ENCODE peak calls at places on chromosomes 1 and 21, in six cellular contexts. M, T, E, C, Y and F are unnamed samples.

GRCh38 chr1:48644950-48645605 is 131.6 kb downstream of the BEND5 start:
- DNase-seq in Y (no peak), E (no peak), T (no peak), M (no peak), C (no peak), F (no peak)

GRCh38 chr1:171663854-171664550 is 11.5 kb upstream of the MYOC start:
- DNase-seq in C (no peak), T (no peak), M (no peak), Y (no peak), E (no peak), F (no peak)

GRCh38 chr1:60118119-60118518 is 44.5 kb upstream of the C1orf87 start:
- DNase-seq in C (no peak), E (no peak), M (no peak), T (no peak), Y (no peak), F (no peak)

GRCh38 chr1:44305962-44306422 is 49.1 kb downstream of the ERI3 start:
- DNase-seq in E (no peak), M (no peak), T (no peak), C (no peak), Y (no peak), F (no peak)

GRCh38 chr1:43835141-43836021 is 98.2 kb upstream of the ARTN start:
- DNase-seq in Y (no peak), E (peak), C (no peak), T (peak), M (peak), F (peak)

GRCh38 chr1:94383966-94384408 is 34.2 kb upstream of the ABCD3 start:
- DNase-seq in M (no peak), C (peak), E (no peak), Y (peak), T (no peak), F (no peak)

GRCh38 chr1:234515411-234515810 is 36.4 kb upstream of the TARBP1 start:
- DNase-seq in E (no peak), M (no peak), C (no peak), T (no peak), Y (no peak), F (no peak)

GRCh38 chr1:223411309-223411708 is 18.1 kb downstream of the CCDC185 start:
- DNase-seq in T (no peak), M (no peak), E (no peak), C (no peak), Y (no peak), F (no peak)

GRCh38 chr1:54977938-54978337 is 2.5 kb upstream of the TMEM61 start:
- DNase-seq in M (no peak), C (no peak), E (no peak), Y (no peak), T (no peak), F (no peak)

GRCh38 chr21:43361493-43362296 is 65.2 kb downstream of the SIK1 start:
- DNase-seq in T (no peak), E (no peak), C (no peak), Y (peak), M (no peak), F (no peak)

GRCh38 chr1:162412002-162412401 is at the start of gene SH2D1B:
- DNase-seq in Y (no peak), M (peak), T (no peak), E (no peak), C (no peak), F (no peak)

GRCh38 chr1:219813344-219813743 is 115.0 kb downstream of the SLC30A10 start:
- DNase-seq in Y (no peak), C (no peak), T (no peak), M (no peak), E (no peak), F (no peak)

GRCh38 chr1:32221980-32222751 is at the start of the genes EIF3I and TMEM234:
- DNase-seq in Y (peak), E (no peak), C (peak), M (peak), T (peak), F (peak)

GRCh38 chr1:205711105-205712048 is 31.1 kb upstream of the SLC45A3 start:
- DNase-seq in T (peak), Y (peak), C (peak), M (peak), E (no peak), F (peak)

GRCh38 chr1:112449630-112449983 is 53.6 kb downstream of the CTTNBP2NL start:
- DNase-seq in M (no peak), T (no peak), E (no peak), C (no peak), Y (no peak), F (no peak)

GRCh38 chr1:152745289-152745704 is 12.5 kb upstream of the KPRP start:
- DNase-seq in C (peak), E (no peak), M (peak), T (no peak), Y (no peak), F (no peak)

GRCh38 chr1:205312866-205313680 is 8.5 kb downstream of the NUAK2 start:
- DNase-seq in C (no peak), T (no peak), M (no peak), Y (no peak), E (no peak), F (no peak)

GRCh38 chr1:225572422-225572821 is 80.5 kb downstream of the ENAH start:
- DNase-seq in T (no peak), M (no peak), E (no peak), C (no peak), Y (no peak), F (no peak)

GRCh38 chr1:244963231-244963826 is 99.0 kb upstream of the HNRNPU start:
- DNase-seq in E (no peak), Y (no peak), C (no peak), M (peak), T (no peak), F (no peak)

GRCh38 chr1:245823408-245824147 is 668.8 kb downstream of the KIF26B start:
- DNase-seq in E (no peak), Y (no peak), M (no peak), T (no peak), C (no peak), F (no peak)

GRCh38 chr21:43696214-43696613 is 22.7 kb upstream of the PDXK start:
- DNase-seq in T (no peak), M (no peak), E (no peak), C (no peak), Y (no peak), F (no peak)

GRCh38 chr21:17492415-17493168 is 20.3 kb upstream of the CXADR start:
- DNase-seq in Y (no peak), C (peak), T (no peak), M (no peak), E (no peak), F (no peak)

GRCh38 chr1:110130113-110130591 is 17.9 kb downstream of the UBL4B start:
- DNase-seq in Y (no peak), E (no peak), C (peak), M (no peak), T (no peak), F (no peak)

GRCh38 chr1:81158592-81158991 is 642.1 kb upstream of the ADGRL2 start:
- DNase-seq in E (no peak), M (no peak), Y (no peak), C (no peak), T (no peak), F (peak)
- TF ChIP-seq GABPA in E (no peak), M (no peak), Y (no peak), C (no peak), T (no peak), F (no peak)

GRCh38 chr1:199710974-199711373 is 316.5 kb upstream of the NR5A2 start:
- DNase-seq in T (no peak), Y (no peak), C (no peak), M (no peak), E (no peak), F (no peak)
- TF ChIP-seq CTCF in T (no peak), Y (no peak), C (no peak), M (no peak), E (no peak), F (no peak)

GRCh38 chr1:201582977-201583376 is 44.0 kb downstream of the NAV1 start:
- DNase-seq in Y (no peak), M (no peak), T (no peak), E (no peak), C (no peak), F (no peak)
- TF ChIP-seq GABPA in Y (no peak), M (no peak), T (no peak), E (no peak), C (no peak), F (no peak)

DNA sequence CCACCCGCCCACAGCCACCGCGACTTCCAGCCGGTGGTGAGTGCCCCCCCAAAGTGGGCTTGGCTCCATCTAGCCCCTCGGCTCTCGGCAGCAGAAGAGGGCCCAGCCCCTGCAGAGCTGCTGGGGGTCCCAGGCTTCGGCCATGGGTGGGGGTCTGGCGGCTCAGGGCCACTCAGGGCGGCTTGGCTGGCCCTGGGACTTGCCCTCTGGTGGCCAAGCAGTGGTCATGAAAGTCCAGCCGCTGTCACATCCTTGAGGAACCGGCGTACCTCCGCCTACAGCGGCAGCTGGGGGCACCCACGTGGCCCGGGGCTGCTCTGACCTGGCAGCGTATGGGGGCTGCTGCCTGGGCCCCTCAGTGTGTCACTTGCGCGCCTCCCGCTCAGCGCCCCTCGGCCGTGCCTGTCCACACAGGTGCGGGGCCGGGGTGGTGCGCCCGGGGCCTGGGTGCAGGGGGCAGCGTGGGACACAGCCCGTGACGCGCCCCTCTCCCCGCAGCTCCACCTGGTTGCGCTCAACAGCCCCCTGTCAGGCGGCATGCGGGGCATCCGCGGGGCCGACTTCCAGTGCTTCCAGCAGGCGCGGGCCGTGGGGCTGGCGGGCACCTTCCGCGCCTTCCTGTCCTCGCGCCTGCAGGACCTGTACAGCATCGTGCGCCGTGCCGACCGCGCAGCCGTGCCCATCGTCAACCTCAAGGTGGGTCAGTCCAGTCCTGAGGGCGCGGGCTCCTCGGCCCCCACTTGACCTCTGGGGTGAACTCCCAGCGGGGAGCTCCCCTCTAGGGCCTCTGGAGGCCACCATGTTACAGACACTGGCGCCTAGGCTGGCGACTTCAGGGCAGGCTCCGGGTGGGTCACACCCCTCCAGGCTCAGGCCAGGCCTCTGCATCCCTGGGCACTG is 32.4 kb downstream of the SLC19A1 start:
- DNase-seq in T (no peak), C (no peak), M (no peak), E (no peak), Y (no peak), F (peak)
- TF ChIP-seq CTCF in T (no peak), C (peak), M (peak), E (no peak), Y (no peak), F (peak)

GRCh38 chr1:11940260-11940921 is 5.9 kb downstream of the PLOD1 start:
- DNase-seq in T (no peak), C (peak), E (no peak), M (no peak), Y (no peak), F (peak)
- TF ChIP-seq GABPA in T (no peak), C (no peak), E (no peak), M (no peak), Y (no peak), F (no peak)

DNA sequence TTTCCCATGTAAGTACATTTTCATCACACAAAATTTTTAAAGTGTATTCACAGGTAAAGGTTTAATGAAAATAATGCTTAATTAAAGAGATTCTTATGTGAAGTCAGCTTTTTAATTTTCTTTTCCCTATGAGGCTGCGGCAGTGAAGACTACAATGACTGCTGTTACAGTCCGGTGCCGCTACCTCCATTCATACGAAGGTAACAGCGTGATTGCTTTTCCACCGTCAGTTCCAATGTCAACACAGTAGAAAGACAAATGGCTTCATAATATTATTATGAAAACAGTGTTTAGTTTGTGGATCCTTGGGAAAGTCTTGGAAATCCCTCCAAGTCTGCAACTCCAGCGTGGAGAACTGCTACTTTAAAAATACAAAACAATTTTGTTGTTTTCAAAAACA is 254.9 kb upstream of the NRIP1 start:
- DNase-seq in Y (no peak), T (no peak), C (no peak), E (no peak), M (no peak), F (no peak)
- TF ChIP-seq CTCF in Y (no peak), T (no peak), C (no peak), E (no peak), M (no peak), F (no peak)

DNA sequence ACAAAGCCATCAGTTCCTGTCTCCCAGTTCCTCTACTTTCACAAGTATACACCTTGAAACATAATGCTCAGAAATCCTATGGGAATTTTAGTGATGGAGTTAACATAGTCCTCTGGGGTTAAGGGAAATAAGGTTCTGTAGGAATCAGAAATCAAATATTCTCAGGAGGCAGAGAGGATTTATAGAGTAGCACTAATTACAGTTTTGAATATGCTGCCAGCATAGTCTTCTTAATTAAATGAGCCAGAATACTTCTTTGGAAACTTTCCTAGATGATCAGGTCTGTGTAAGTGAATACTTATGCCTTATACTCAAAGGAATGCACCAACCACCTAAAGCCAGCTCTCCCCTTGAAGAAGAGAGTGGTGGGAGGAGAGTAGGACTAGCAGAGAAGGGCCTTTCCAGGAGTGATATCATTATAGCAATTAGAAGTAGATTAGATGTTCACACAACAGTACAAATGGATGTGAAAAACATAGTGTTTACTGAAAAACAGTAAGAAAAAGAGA is 31.4 kb upstream of the DIRAS3 start:
- DNase-seq in C (no peak), Y (no peak), M (no peak), T (no peak), E (no peak), F (no peak)
- TF ChIP-seq GABPA in C (no peak), Y (no peak), M (no peak), T (no peak), E (no peak), F (no peak)

DNA sequence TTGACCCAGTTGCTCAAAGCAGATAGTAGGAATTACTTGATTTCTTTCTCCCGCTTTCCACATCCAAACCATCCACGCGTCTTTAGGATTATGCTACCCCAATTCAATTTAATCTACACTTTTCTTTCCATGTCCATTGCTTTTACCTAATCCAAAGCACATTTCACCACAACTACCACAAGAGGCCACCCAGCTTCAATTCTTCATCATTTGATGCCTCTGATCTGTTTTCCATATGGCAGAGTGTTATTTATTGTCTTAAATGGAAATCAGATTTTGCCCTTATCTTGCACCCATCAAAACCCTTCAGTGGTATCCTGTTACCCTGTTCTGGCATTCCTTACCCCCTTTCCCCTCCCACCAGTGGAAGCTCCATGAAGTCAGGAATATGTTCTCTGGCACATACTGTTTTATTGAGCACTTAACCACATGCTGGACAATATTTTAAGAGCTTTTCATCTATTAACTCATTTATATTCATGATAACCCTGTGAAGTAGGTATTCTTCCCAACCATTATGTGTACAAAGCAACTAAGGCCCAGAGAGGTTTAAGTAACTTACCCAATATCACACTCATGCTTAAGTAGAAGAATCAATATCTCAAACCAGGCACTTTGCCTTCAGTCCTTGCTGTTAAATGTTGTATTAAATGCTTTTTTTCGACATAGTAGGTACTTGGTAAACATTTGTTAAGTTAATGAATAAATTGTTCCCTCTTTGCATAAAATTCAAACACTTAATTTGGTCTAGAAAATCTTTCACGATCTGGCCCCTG is 34.6 kb downstream of the CLIC4 start:
- DNase-seq in T (no peak), M (no peak), E (no peak), C (no peak), Y (no peak), F (no peak)
- TF ChIP-seq CTCF in T (no peak), M (no peak), E (no peak), C (peak), Y (no peak), F (peak)